ENCODE peak calls at places on chromosomes 12 and 14, in eight cellular contexts. U, E, X, C, M, R, T and V are unnamed samples.

GRCh38 chr12:76878045-76878898 is 547 bp downstream of the CSRP2 start:
- DNase-seq in U (peak), E (no peak), X (peak), C (no peak), M (peak), R (peak), T (peak), V (no peak)

GRCh38 chr14:45492876-45493275 is 239.9 kb upstream of the MIS18BP1 start:
- DNase-seq in U (no peak), E (no peak), X (no peak), C (no peak), M (no peak), R (no peak), T (no peak), V (no peak)

GRCh38 chr14:102775855-102776760 is 1.1 kb upstream of the TRAF3 start:
- DNase-seq in U (peak), E (peak), X (no peak), C (no peak), M (no peak), R (peak), T (peak), V (no peak)

GRCh38 chr12:114504311-114504710 is 98.4 kb upstream of the TBX5 start:
- DNase-seq in U (no peak), E (no peak), X (no peak), C (no peak), M (no peak), R (no peak), T (no peak), V (no peak)

GRCh38 chr12:4918950-4919660 is 9.4 kb downstream of the KCNA1 start:
- DNase-seq in U (no peak), E (no peak), X (no peak), C (no peak), M (peak), R (no peak), T (no peak), V (no peak)

GRCh38 chr12:115260807-115261161 is 576.8 kb upstream of the TBX3 start:
- DNase-seq in U (no peak), E (no peak), X (no peak), C (no peak), M (no peak), R (no peak), T (no peak), V (no peak)

GRCh38 chr12:1282670-1283361 is 291.8 kb downstream of the ERC1 start:
- DNase-seq in U (peak), E (no peak), X (no peak), C (no peak), M (no peak), R (no peak), T (no peak), V (no peak)

GRCh38 chr12:54933381-54933780 is 51.2 kb downstream of the TESPA1 start:
- DNase-seq in U (no peak), E (no peak), X (no peak), C (no peak), M (no peak), R (no peak), T (peak), V (no peak)

GRCh38 chr14:64235652-64236640 is 58.2 kb downstream of the ESR2 start:
- DNase-seq in U (no peak), E (no peak), X (no peak), C (no peak), M (no peak), R (peak), T (no peak), V (no peak)

GRCh38 chr12:62250671-62251608 is 9.3 kb upstream of the USP15 start:
- DNase-seq in U (no peak), E (no peak), X (no peak), C (no peak), M (no peak), R (peak), T (no peak), V (no peak)

GRCh38 chr14:81694419-81694818 is 160.8 kb upstream of the SEL1L start:
- DNase-seq in U (no peak), E (no peak), X (no peak), C (no peak), M (no peak), R (no peak), T (no peak), V (no peak)